ENCODE peak calls at places on chromosome 15, in six cellular contexts. One of them, this sample, is unnamed. For H3K4me1, the result is how much of the 10 kb centered on the place peaks cover.

GRCh38 chr15:44654858-44655257 is 8.6 kb downstream of the SPG11 start:
- DNase-seq in HCT116: no peak
- DNase-seq in cardiac muscle cell: no peak
- DNase-seq in GM23338: no peak
- DNase-seq in lower lobe of right lung: no peak
- DNase-seq in heart left ventricle: no peak
- DNase-seq in this sample: peak

GRCh38 chr15:70507772-70508351 is 255.5 kb downstream of the UACA start:
- DNase-seq in HCT116: no peak
- DNase-seq in cardiac muscle cell: no peak
- DNase-seq in GM23338: no peak
- DNase-seq in lower lobe of right lung: peak
- DNase-seq in heart left ventricle: no peak
- DNase-seq in this sample: no peak

GRCh38 chr15:79089331-79089889 is 1.2 kb downstream of the RASGRF1 start:
- DNase-seq in HCT116: no peak
- DNase-seq in cardiac muscle cell: peak
- DNase-seq in GM23338: peak
- DNase-seq in lower lobe of right lung: no peak
- DNase-seq in heart left ventricle: no peak
- DNase-seq in this sample: no peak

GRCh38 chr15:32859996-32860395 is 142.2 kb downstream of the GREM1 start:
- DNase-seq in HCT116: no peak
- DNase-seq in cardiac muscle cell: no peak
- DNase-seq in GM23338: no peak
- DNase-seq in lower lobe of right lung: no peak
- DNase-seq in heart left ventricle: no peak
- DNase-seq in this sample: no peak

GRCh38 chr15:39413558-39413957 is 167.3 kb upstream of the THBS1 start:
- DNase-seq in HCT116: no peak
- DNase-seq in cardiac muscle cell: no peak
- DNase-seq in GM23338: no peak
- DNase-seq in lower lobe of right lung: no peak
- DNase-seq in heart left ventricle: no peak
- DNase-seq in this sample: no peak

GRCh38 chr15:94387442-94387841 is 156.1 kb downstream of the MCTP2 start:
- DNase-seq in HCT116: no peak
- DNase-seq in cardiac muscle cell: no peak
- DNase-seq in GM23338: no peak
- DNase-seq in lower lobe of right lung: no peak
- DNase-seq in heart left ventricle: no peak
- DNase-seq in this sample: no peak

GRCh38 chr15:48532938-48533337 is 112.6 kb downstream of the FBN1 start:
- DNase-seq in HCT116: no peak
- DNase-seq in cardiac muscle cell: no peak
- DNase-seq in GM23338: no peak
- DNase-seq in lower lobe of right lung: no peak
- DNase-seq in heart left ventricle: no peak
- DNase-seq in this sample: no peak

GRCh38 chr15:90885432-90886290 is 1.4 kb downstream of the FES start:
- DNase-seq in HCT116: no peak
- DNase-seq in cardiac muscle cell: peak
- DNase-seq in GM23338: peak
- DNase-seq in lower lobe of right lung: peak
- DNase-seq in heart left ventricle: peak
- DNase-seq in this sample: peak

GRCh38 chr15:31379577-31379976 is 52.9 kb downstream of the KLF13 start:
- DNase-seq in HCT116: no peak
- DNase-seq in cardiac muscle cell: no peak
- DNase-seq in GM23338: no peak
- DNase-seq in lower lobe of right lung: no peak
- DNase-seq in heart left ventricle: no peak
- DNase-seq in this sample: no peak

GRCh38 chr15:62742409-62743171 is 300.0 kb upstream of the TPM1 start:
- DNase-seq in HCT116: peak
- DNase-seq in cardiac muscle cell: peak
- DNase-seq in GM23338: peak
- DNase-seq in lower lobe of right lung: no peak
- DNase-seq in heart left ventricle: no peak
- DNase-seq in this sample: peak

GRCh38 chr15:51907136-51907862 is 64.3 kb downstream of the LEO1 start:
- DNase-seq in HCT116: peak
- DNase-seq in cardiac muscle cell: no peak
- DNase-seq in GM23338: peak
- DNase-seq in lower lobe of right lung: no peak
- DNase-seq in heart left ventricle: no peak
- DNase-seq in this sample: no peak

GRCh38 chr15:49847937-49848823 is 227.3 kb downstream of the DTWD1 start:
- DNase-seq in HCT116: no peak
- DNase-seq in cardiac muscle cell: no peak
- DNase-seq in GM23338: no peak
- DNase-seq in lower lobe of right lung: no peak
- DNase-seq in heart left ventricle: no peak
- DNase-seq in this sample: no peak

GRCh38 chr15:34039506-34040123 is 611 bp upstream of the AVEN start:
- DNase-seq in HCT116: no peak
- DNase-seq in cardiac muscle cell: peak
- DNase-seq in GM23338: no peak
- DNase-seq in lower lobe of right lung: no peak
- DNase-seq in heart left ventricle: no peak
- DNase-seq in this sample: no peak

GRCh38 chr15:80172401-80172800 is 19.6 kb downstream of the FAH start:
- DNase-seq in HCT116: no peak
- DNase-seq in cardiac muscle cell: no peak
- DNase-seq in GM23338: no peak
- DNase-seq in lower lobe of right lung: no peak
- DNase-seq in heart left ventricle: no peak
- DNase-seq in this sample: no peak

GRCh38 chr15:70328137-70329115 is 230.7 kb upstream of the TLE3 start:
- DNase-seq in HCT116: no peak
- DNase-seq in cardiac muscle cell: no peak
- DNase-seq in GM23338: no peak
- DNase-seq in lower lobe of right lung: no peak
- DNase-seq in heart left ventricle: peak
- DNase-seq in this sample: no peak

GRCh38 chr15:44775923-44776322 is 39.6 kb downstream of the TRIM69 start:
- DNase-seq in HCT116: no peak
- DNase-seq in cardiac muscle cell: no peak
- DNase-seq in GM23338: no peak
- DNase-seq in lower lobe of right lung: no peak
- DNase-seq in heart left ventricle: no peak
- DNase-seq in this sample: peak

GRCh38 chr15:28967071-28967470 is 81.3 kb downstream of the APBA2 start:
- DNase-seq in HCT116: no peak
- DNase-seq in cardiac muscle cell: no peak
- DNase-seq in GM23338: no peak
- DNase-seq in lower lobe of right lung: no peak
- DNase-seq in heart left ventricle: no peak
- DNase-seq in this sample: no peak

GRCh38 chr15:96273317-96274086 is 57.0 kb upstream of the NR2F2 start:
- DNase-seq in HCT116: peak
- DNase-seq in cardiac muscle cell: peak
- DNase-seq in GM23338: no peak
- DNase-seq in lower lobe of right lung: no peak
- DNase-seq in heart left ventricle: no peak
- DNase-seq in this sample: peak

GRCh38 chr15:84023636-84024035 is 211.9 kb upstream of the GOLGA6L4 start:
- DNase-seq in HCT116: peak
- DNase-seq in cardiac muscle cell: peak
- DNase-seq in GM23338: peak
- DNase-seq in lower lobe of right lung: no peak
- DNase-seq in heart left ventricle: no peak
- DNase-seq in this sample: peak

GRCh38 chr15:34610388-34610787 is 26.9 kb upstream of the GOLGA8B start:
- DNase-seq in HCT116: peak
- DNase-seq in cardiac muscle cell: peak
- DNase-seq in GM23338: peak
- DNase-seq in lower lobe of right lung: no peak
- DNase-seq in heart left ventricle: no peak
- DNase-seq in this sample: no peak

GRCh38 chr15:70160267-70160666 is 62.5 kb upstream of the TLE3 start:
- DNase-seq in HCT116: no peak
- DNase-seq in cardiac muscle cell: no peak
- DNase-seq in GM23338: no peak
- DNase-seq in lower lobe of right lung: no peak
- DNase-seq in heart left ventricle: no peak
- DNase-seq in this sample: no peak

GRCh38 chr15:95843241-95843851 is 487.2 kb upstream of the NR2F2 start:
- DNase-seq in HCT116: no peak
- DNase-seq in cardiac muscle cell: no peak
- DNase-seq in GM23338: no peak
- DNase-seq in lower lobe of right lung: no peak
- DNase-seq in heart left ventricle: no peak
- DNase-seq in this sample: peak

GRCh38 chr15:42490246-42490742 is 647 bp downstream of the ZNF106 start:
- DNase-seq in HCT116: no peak
- DNase-seq in cardiac muscle cell: no peak
- DNase-seq in GM23338: no peak
- DNase-seq in lower lobe of right lung: no peak
- DNase-seq in heart left ventricle: no peak
- DNase-seq in this sample: peak

GRCh38 chr15:39588531-39589192 is 7.8 kb downstream of the THBS1 start:
- DNase-seq in HCT116: no peak
- DNase-seq in cardiac muscle cell: no peak
- DNase-seq in GM23338: no peak
- DNase-seq in lower lobe of right lung: no peak
- DNase-seq in heart left ventricle: no peak
- DNase-seq in this sample: no peak

GRCh38 chr15:42329161-42329560 is 30.1 kb upstream of the CAPN3 start:
- DNase-seq in HCT116: no peak
- DNase-seq in cardiac muscle cell: no peak
- DNase-seq in GM23338: no peak
- DNase-seq in lower lobe of right lung: no peak
- DNase-seq in heart left ventricle: no peak
- DNase-seq in this sample: no peak

GRCh38 chr15:50250789-50251394 is 14.6 kb downstream of the HDC start:
- DNase-seq in HCT116: no peak
- DNase-seq in cardiac muscle cell: peak
- DNase-seq in GM23338: no peak
- DNase-seq in lower lobe of right lung: no peak
- DNase-seq in heart left ventricle: no peak
- DNase-seq in this sample: no peak

GRCh38 chr15:84113919-84114318 is 121.7 kb upstream of the GOLGA6L4 start:
- DNase-seq in HCT116: no peak
- DNase-seq in cardiac muscle cell: no peak
- DNase-seq in GM23338: no peak
- DNase-seq in lower lobe of right lung: no peak
- DNase-seq in heart left ventricle: no peak
- DNase-seq in this sample: no peak

GRCh38 chr15:37751401-37751800 is 183.0 kb upstream of the TMCO5A start:
- DNase-seq in HCT116: no peak
- DNase-seq in cardiac muscle cell: no peak
- DNase-seq in GM23338: no peak
- DNase-seq in lower lobe of right lung: no peak
- DNase-seq in heart left ventricle: no peak
- DNase-seq in this sample: peak

GRCh38 chr15:57227899-57228298 is 148.4 kb upstream of the CGNL1 start:
- DNase-seq in HCT116: no peak
- DNase-seq in cardiac muscle cell: no peak
- DNase-seq in GM23338: no peak
- DNase-seq in lower lobe of right lung: no peak
- DNase-seq in heart left ventricle: no peak
- DNase-seq in this sample: peak

GRCh38 chr15:71611721-71612016 is 198.7 kb upstream of the NR2E3 start:
- DNase-seq in HCT116: no peak
- DNase-seq in cardiac muscle cell: no peak
- DNase-seq in GM23338: no peak
- DNase-seq in lower lobe of right lung: no peak
- DNase-seq in heart left ventricle: no peak
- DNase-seq in this sample: no peak
- H3K27ac ChIP-seq in HCT116: no peak
- H3K27ac ChIP-seq in cardiac muscle cell: no peak
- H3K27ac ChIP-seq in GM23338: peak
- H3K27ac ChIP-seq in lower lobe of right lung: no peak
- H3K27ac ChIP-seq in heart left ventricle: no peak
- H3K27ac ChIP-seq in this sample: no peak

DNA sequence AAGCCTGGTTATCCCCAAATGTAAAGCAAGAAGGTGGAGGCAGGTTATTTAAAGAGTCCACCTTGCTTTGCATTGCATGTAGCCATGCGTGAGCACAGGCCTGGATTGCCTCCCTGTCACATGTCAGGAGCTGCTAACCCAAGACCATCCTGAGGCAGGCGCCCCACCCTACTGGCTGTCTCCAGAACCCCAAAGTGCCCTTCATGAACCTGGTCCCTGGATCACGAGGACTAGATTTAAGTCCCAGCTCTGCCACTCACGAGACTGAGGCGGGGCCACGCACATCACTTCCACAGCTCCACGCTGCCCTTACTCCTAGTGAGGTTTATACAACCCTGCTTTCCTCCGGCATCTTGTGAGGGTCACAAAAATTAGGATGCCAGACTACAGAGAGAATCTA is 17.6 kb downstream of the MRPL46 start:
- DNase-seq in HCT116: no peak
- DNase-seq in cardiac muscle cell: no peak
- DNase-seq in GM23338: no peak
- DNase-seq in lower lobe of right lung: no peak
- DNase-seq in heart left ventricle: no peak
- DNase-seq in this sample: no peak
- H3K4me3 ChIP-seq in HCT116: no peak
- H3K4me3 ChIP-seq in cardiac muscle cell: no peak
- H3K4me3 ChIP-seq in GM23338: no peak
- H3K4me3 ChIP-seq in lower lobe of right lung: no peak
- H3K4me3 ChIP-seq in heart left ventricle: no peak
- H3K4me3 ChIP-seq in this sample: no peak

DNA sequence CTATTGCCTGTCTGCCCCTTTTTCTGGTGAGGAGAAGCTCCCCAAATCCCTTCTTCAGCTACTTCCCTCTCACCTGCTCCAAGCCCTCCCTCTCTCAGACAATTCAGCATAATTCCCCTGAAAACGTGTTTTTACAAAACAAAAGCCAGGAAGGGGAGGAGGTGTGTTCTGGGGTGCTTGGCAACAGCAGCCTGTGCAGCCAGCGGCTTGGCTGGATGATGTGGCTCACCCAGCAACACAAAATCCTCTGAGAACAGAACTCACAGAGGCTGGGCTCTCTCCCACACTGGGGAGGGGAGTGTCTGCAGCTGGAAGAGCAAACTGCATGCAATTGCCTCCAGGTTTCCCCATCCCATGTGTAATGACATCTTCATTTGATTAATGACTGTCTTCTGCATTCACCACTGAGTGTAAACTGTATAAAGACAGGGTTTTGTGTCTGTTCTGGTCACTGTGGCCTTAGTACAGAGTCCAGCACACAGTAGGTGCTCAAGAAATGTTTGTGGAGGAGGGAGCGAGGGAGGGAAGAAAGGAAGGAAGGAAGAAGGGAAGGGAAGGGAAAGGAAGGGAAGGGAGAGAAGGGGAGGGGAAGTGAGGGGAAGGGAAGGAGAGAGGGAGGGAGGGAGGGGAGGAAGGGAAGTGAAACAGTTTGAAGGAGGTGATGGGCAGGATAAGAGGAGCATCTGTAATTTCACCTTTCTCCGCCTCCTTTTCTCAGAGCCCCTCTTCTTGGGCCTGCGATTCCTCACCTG is 70.1 kb upstream of the GLCE start:
- DNase-seq in HCT116: no peak
- DNase-seq in cardiac muscle cell: no peak
- DNase-seq in GM23338: peak
- DNase-seq in lower lobe of right lung: no peak
- DNase-seq in heart left ventricle: no peak
- DNase-seq in this sample: no peak
- H3K4me1 ChIP-seq in HCT116: under half
- H3K4me1 ChIP-seq in cardiac muscle cell: under half
- H3K4me1 ChIP-seq in GM23338: half or more
- H3K4me1 ChIP-seq in lower lobe of right lung: under half
- H3K4me1 ChIP-seq in heart left ventricle: under half
- H3K4me1 ChIP-seq in this sample: under half

GRCh38 chr15:65903296-65904073 is 34.2 kb downstream of the RAB11A start:
- DNase-seq in HCT116: no peak
- DNase-seq in cardiac muscle cell: peak
- DNase-seq in GM23338: no peak
- DNase-seq in lower lobe of right lung: no peak
- DNase-seq in heart left ventricle: no peak
- DNase-seq in this sample: no peak
- H3K27ac ChIP-seq in HCT116: no peak
- H3K27ac ChIP-seq in cardiac muscle cell: peak
- H3K27ac ChIP-seq in GM23338: no peak
- H3K27ac ChIP-seq in lower lobe of right lung: no peak
- H3K27ac ChIP-seq in heart left ventricle: no peak
- H3K27ac ChIP-seq in this sample: no peak

This sample was measured in A673.